ENCODE peak calls at places on chromosome 11, in four cellular contexts. P is HepG2, J is GM12878, F is H1. Z is an unnamed sample.

GRCh38 chr11:72789493-72790131 is 4.2 kb downstream of the STARD10 start:
- DNase-seq in J (no peak), P (no peak), F (no peak), Z (no peak)

GRCh38 chr11:85886089-85887056 is 31.2 kb downstream of the CCDC83 start:
- DNase-seq in J (no peak), F (no peak), P (no peak), Z (no peak)

GRCh38 chr11:119369035-119369925 is 12.2 kb downstream of the USP2 start:
- DNase-seq in J (no peak), P (peak; percentile 50), F (no peak), Z (no peak)

GRCh38 chr11:1768141-1768469 is 4.4 kb upstream of the CTSD start:
- DNase-seq in J (no peak), P (no peak), F (no peak), Z (no peak)

GRCh38 chr11:46865340-46865739 is 19.3 kb upstream of the CKAP5 start:
- DNase-seq in P (no peak), F (no peak), J (no peak), Z (no peak)

GRCh38 chr11:22674470-22675426 is 8.3 kb downstream of the GAS2 start:
- DNase-seq in J (no peak), P (peak; percentile 93), F (no peak), Z (no peak)

GRCh38 chr11:29320196-29320595 is 696.6 kb downstream of the KCNA4 start:
- DNase-seq in P (no peak), F (no peak), J (no peak), Z (no peak)

GRCh38 chr11:100719362-100719761 is 32.3 kb downstream of the ARHGAP42 start:
- DNase-seq in F (no peak), P (no peak), J (no peak), Z (peak; percentile 59)

GRCh38 chr11:83014951-83015350 is 56.7 kb downstream of the RAB30 start:
- DNase-seq in P (no peak), J (no peak), F (no peak), Z (no peak)

GRCh38 chr11:26187639-26188038 is 144.3 kb upstream of the ANO3 start:
- DNase-seq in P (peak; percentile 62), F (no peak), J (no peak), Z (no peak)

GRCh38 chr11:131666617-131667016 is 296.2 kb downstream of the NTM start:
- DNase-seq in J (no peak), F (no peak), P (no peak), Z (no peak)

GRCh38 chr11:533049-533585 is 2.3 kb downstream of the HRAS start:
- DNase-seq in F (no peak), P (no peak), J (no peak), Z (no peak)

GRCh38 chr11:109121173-109121938 is 300.6 kb upstream of the C11orf87 start:
- DNase-seq in J (no peak), F (no peak), P (no peak), Z (no peak)

GRCh38 chr11:8227156-8228152 is 36.2 kb downstream of the LMO1 start:
- DNase-seq in F (no peak), P (no peak), J (no peak), Z (no peak)

GRCh38 chr11:27926981-27927481 is 180.9 kb downstream of the KIF18A start:
- DNase-seq in F (no peak), J (no peak), P (no peak), Z (no peak)

GRCh38 chr11:38900156-38900679 is 2302.2 kb upstream of the RAG2 start:
- DNase-seq in F (no peak), J (no peak), P (peak; percentile 0), Z (peak; percentile 42)

GRCh38 chr11:203945-204586 is 3.1 kb downstream of the BET1L start:
- DNase-seq in P (no peak), J (no peak), F (peak; percentile 26), Z (no peak)

GRCh38 chr11:118436639-118437045 is 350 bp downstream of the KMT2A start:
- DNase-seq in P (no peak), F (peak; percentile 49), J (no peak), Z (no peak)

GRCh38 chr11:70077411-70078094 is 564 bp upstream of the ANO1 start:
- DNase-seq in P (no peak), F (peak; percentile 57), J (no peak), Z (no peak)
- H3K4me3 ChIP-seq in P (no peak overlapping the region), F (peak overlapping the region; percentile 17), J (no peak overlapping the region), Z (no peak overlapping the region)

DNA sequence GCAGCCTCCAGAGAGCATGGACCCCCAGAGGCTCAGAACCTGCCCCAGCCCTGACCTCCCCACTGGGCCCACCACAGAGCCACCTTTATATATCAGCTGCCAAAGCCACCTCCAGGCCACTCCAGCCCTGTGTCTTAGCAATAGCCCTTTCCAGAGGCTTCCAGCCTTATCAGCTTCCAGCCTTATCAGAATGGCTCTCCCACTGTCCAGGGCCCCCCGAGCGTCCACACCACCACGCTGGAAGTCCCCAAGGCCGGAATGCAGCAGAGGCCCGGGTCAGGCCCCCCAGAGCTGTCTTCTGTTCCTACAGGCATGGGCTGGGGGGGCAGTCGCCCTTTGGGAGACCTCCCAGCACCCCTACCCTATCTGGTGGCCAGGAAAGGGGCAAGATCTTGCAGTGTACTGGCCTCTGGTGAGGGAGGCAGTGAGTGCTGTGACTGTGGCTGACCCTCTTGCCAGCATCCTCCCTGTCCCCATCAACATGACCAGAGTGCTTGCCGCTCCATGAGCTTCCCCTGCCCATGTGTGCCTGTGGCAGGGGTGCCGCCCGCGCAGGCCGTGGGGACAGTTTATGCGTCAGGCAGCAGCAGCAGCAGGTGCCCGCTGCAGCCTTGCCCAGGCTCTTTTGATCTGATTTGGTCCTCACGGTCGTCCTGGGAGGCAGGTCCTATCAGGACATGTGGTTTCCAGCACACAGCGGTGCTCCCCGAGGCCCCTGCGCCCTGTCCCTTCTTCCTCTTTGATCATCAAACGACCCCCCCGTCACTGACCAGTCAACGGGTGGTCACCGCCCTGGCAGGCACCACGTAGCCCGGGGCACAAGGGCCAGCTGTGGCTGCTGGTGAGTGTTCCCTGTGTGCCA is 15.9 kb downstream of the OSBPL5 start:
- DNase-seq in J (no peak), F (no peak), P (no peak), Z (no peak)
- H3K36me3 ChIP-seq in J (no peaks in the 10 kb centered on the region), F (no peaks in the 10 kb centered on the region), P (no peaks in the 10 kb centered on the region), Z (peaks cover 38% of the 10 kb centered on the region)

GRCh38 chr11:134236834-134237556 is 12.5 kb downstream of the VPS26B start:
- DNase-seq in J (no peak), F (no peak), P (no peak), Z (no peak)

GRCh38 chr11:134237557-134237922 is 13.1 kb downstream of the VPS26B start:
- DNase-seq in J (no peak), P (no peak), F (no peak), Z (no peak)

GRCh38 chr11:134240592-134240991 is 12.6 kb downstream of the THYN1 start:
- DNase-seq in F (no peak), P (no peak), J (no peak), Z (no peak)

GRCh38 chr11:134242376-134242775 is 10.8 kb downstream of the THYN1 start:
- DNase-seq in F (no peak), P (no peak), J (no peak), Z (no peak)

DNA sequence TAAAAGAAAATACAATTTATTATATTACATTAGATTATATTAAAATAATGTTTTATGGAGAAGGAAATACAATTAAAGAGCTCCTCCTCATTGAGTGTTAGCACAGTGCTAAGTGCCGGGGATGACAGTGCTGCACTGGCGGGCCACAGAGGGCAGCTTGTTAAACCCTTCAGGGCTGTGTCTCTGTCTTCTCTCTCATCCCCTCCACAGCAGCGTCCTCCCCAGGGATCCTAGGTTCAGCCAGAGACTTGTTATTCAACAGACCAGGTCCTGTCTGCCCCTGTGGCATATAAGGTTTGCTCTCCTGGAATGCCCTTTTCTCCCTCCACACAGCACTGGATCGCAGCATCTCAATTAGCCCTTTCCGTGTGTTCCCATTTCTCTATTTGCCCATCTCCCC is 14.2 kb downstream of the THYN1 start:
- DNase-seq in J (no peak), F (no peak), P (no peak), Z (no peak)
- TF ChIP-seq SUZ12 in J (no peak), F (no peak), P (no peak), Z (no peak)

GRCh38 chr11:114304969-114305368 is 8.8 kb downstream of the NNMT start:
- DNase-seq in J (no peak), P (no peak), F (no peak), Z (no peak)

GRCh38 chr11:114301088-114301487 is 4.9 kb downstream of the NNMT start:
- DNase-seq in P (no peak), F (no peak), J (no peak), Z (no peak)

GRCh38 chr11:114301927-114302326 is 5.7 kb downstream of the NNMT start:
- DNase-seq in J (no peak), P (no peak), F (no peak), Z (no peak)

GRCh38 chr11:114302663-114303062 is 6.5 kb downstream of the NNMT start:
- DNase-seq in F (no peak), J (no peak), P (no peak), Z (no peak)

DNA sequence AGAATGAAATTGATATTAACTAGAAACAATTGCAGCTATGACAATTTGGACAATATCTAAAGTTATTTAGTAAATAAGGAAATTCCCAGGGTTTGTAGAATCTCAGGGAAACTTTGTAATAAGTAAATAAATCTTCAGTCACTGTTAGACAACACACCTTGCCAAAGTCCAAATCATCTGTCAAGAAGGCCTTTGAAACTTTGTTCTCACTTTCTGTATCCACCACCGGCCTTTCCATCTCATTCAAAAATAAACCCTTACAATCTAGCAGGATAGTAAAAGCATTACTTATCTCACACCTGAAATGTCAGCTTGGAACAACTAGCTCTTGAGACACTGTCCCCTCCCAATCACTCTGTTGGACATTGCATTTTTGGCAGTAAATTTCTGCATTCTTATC is 7.9 kb downstream of the NNMT start:
- DNase-seq in F (no peak), P (no peak), J (no peak), Z (no peak)
- H3K4me3 ChIP-seq in F (no peak overlapping the region), P (no peak overlapping the region), J (no peak overlapping the region), Z (no peak overlapping the region)

GRCh38 chr11:61342207-61342803 is 9.3 kb downstream of the TKFC start:
- DNase-seq in F (no peak), P (no peak), J (no peak), Z (no peak)

GRCh38 chr11:61343792-61344745 is 11.0 kb downstream of the TKFC start:
- DNase-seq in F (no peak), J (no peak), P (no peak), Z (no peak)

GRCh38 chr11:61345954-61346814 is 13.2 kb downstream of the TKFC start:
- DNase-seq in P (no peak), F (no peak), J (no peak), Z (no peak)

GRCh38 chr11:61347916-61348461 is 13.7 kb downstream of the CYB561A3 start:
- DNase-seq in P (no peak), F (no peak), J (no peak), Z (no peak)

DNA sequence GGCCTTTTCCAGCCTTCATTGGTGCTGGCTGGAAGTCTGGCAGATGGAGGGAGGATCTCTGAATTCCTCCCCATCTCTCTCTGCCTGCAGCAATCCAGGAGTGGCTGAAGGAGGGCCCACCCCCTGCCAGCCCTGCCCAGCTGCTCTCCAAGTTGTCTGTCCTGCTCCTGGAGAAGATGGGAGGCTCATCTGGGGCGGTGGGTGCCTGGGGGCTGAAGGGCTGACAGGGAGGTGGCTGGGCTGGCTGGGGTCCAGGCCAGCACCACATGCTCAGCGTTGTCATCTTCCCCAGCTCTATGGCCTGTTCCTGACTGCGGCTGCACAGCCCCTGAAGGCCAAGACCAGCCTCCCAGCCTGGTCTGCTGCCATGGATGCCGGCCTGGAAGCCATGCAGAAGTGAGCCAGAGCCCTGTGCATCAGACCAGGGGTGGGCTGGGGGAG is 12.2 kb downstream of the TKFC start:
- DNase-seq in J (no peak), F (no peak), P (no peak), Z (no peak)
- H3K36me3 ChIP-seq in J (peaks cover 4% of the 10 kb centered on the region), F (peaks cover 10% of the 10 kb centered on the region), P (peaks cover 66% of the 10 kb centered on the region), Z (peaks cover 64% of the 10 kb centered on the region)

Z was measured in NT2/D1.